ENCODE peak calls at places on chromosomes 12 and 14, in nine cellular contexts. H is A172, M is hepatocyte, K is EH, G is DND-41, X is GDM1, B is EL, Z is KG1, F is thyroid gland. D is an unnamed sample.

GRCh38 chr14:89298056-89298834 is 118.8 kb downstream of the FOXN3 start:
- DNase-seq in G (no peak), Z (no peak), X (no peak), F (no peak), H (no peak), M (peak; percentile 23), B (no peak), K (no peak), D (no peak)

GRCh38 chr12:1056390-1056789 is 65.4 kb downstream of the ERC1 start:
- DNase-seq in Z (no peak), F (no peak), H (no peak), M (no peak), X (no peak), K (no peak), B (no peak), G (no peak), D (no peak)

GRCh38 chr14:49796025-49796424 is 28.1 kb downstream of the KLHDC2 start:
- DNase-seq in M (no peak), B (peak; percentile 6), G (no peak), H (no peak), F (no peak), X (no peak), K (no peak), Z (no peak), D (no peak)

GRCh38 chr12:5656836-5657235 is 224.9 kb downstream of the NTF3 start:
- DNase-seq in B (peak; percentile 51), H (no peak), F (no peak), X (no peak), K (peak; percentile 48), Z (no peak), G (no peak), M (no peak), D (no peak)

GRCh38 chr12:34600592-34601462 is 578.5 kb downstream of the ALG10 start:
- DNase-seq in X (no peak), F (no peak), Z (no peak), M (no peak), K (no peak), H (no peak), B (no peak), G (no peak), D (no peak)

GRCh38 chr14:104856157-104856868 is 8.8 kb upstream of the CEP170B start:
- DNase-seq in X (no peak), G (no peak), H (no peak), Z (no peak), F (no peak), B (no peak), M (no peak), K (no peak), D (no peak)

GRCh38 chr12:43338848-43339526 is 213.0 kb downstream of the ADAMTS20 start:
- DNase-seq in H (peak; percentile 83), B (peak; percentile 80), K (peak; percentile 86), X (no peak), G (no peak), Z (peak; percentile 46), F (no peak), M (peak; percentile 62), D (no peak)

GRCh38 chr14:24077086-24077485 is 5.7 kb downstream of the CPNE6 start:
- DNase-seq in B (no peak), F (no peak), X (no peak), Z (no peak), G (no peak), M (no peak), K (no peak), H (no peak), D (no peak)

GRCh38 chr14:102295301-102295700 is 9.7 kb downstream of the MOK start:
- DNase-seq in X (no peak), G (no peak), B (peak; percentile 32), H (no peak), M (no peak), K (peak; percentile 46), Z (no peak), F (no peak), D (no peak)

GRCh38 chr12:117189725-117190209 is 503 bp downstream of the FBXO21 start:
- DNase-seq in F (peak; percentile 36), K (peak; percentile 48), B (peak; percentile 45), Z (no peak), G (peak; percentile 47), M (peak; percentile 52), X (no peak), H (peak; percentile 14), D (peak; percentile 62)

GRCh38 chr12:3223601-3224529 is 146.7 kb downstream of the TSPAN9 start:
- DNase-seq in B (no peak), K (no peak), H (no peak), X (no peak), M (no peak), Z (no peak), F (no peak), G (no peak), D (no peak)

GRCh38 chr14:70278281-70278680 is 81.2 kb downstream of the COX16 start:
- DNase-seq in K (no peak), F (no peak), G (no peak), Z (no peak), M (no peak), X (no peak), H (no peak), B (no peak), D (no peak)

GRCh38 chr12:116610971-116611541 is 51.9 kb downstream of the MAP1LC3B2 start:
- DNase-seq in X (no peak), G (no peak), Z (no peak), M (no peak), B (no peak), F (no peak), H (peak; percentile 16), K (no peak), D (no peak)

GRCh38 chr12:2286461-2287131 is 233.8 kb downstream of the CACNA1C start:
- DNase-seq in F (no peak), X (no peak), K (peak; percentile 97), M (no peak), B (peak; percentile 88), H (no peak), G (no peak), Z (no peak), D (no peak)

GRCh38 chr12:4044736-4045432 is 171.7 kb upstream of the PARP11 start:
- DNase-seq in B (no peak), K (no peak), Z (no peak), H (no peak), X (no peak), G (no peak), M (no peak), F (no peak), D (no peak)

GRCh38 chr12:25723921-25724491 is 170.9 kb upstream of the LMNTD1 start:
- DNase-seq in X (no peak), G (no peak), B (no peak), H (no peak), Z (no peak), M (no peak), K (peak; percentile 24), F (no peak), D (no peak)

GRCh38 chr12:96177013-96177412 is 17.2 kb upstream of the ELK3 start:
- DNase-seq in K (peak; percentile 49), H (peak; percentile 46), B (peak; percentile 63), X (peak; percentile 85), F (no peak), G (no peak), Z (no peak), M (no peak), D (no peak)

GRCh38 chr12:114685320-114685781 is 1.4 kb upstream of the TBX3 start:
- DNase-seq in Z (no peak), M (no peak), K (peak; percentile 51), F (peak; percentile 49), X (no peak), H (no peak), G (no peak), B (peak; percentile 53), D (no peak)

GRCh38 chr12:117486840-117487659 is 125.6 kb upstream of the NOS1 start:
- DNase-seq in B (peak; percentile 50), K (peak; percentile 50), F (peak; percentile 55), Z (no peak), G (no peak), H (peak; percentile 93), X (no peak), M (peak; percentile 50), D (no peak)

GRCh38 chr14:71382315-71382714 is 475.1 kb downstream of the PCNX1 start:
- DNase-seq in H (no peak), B (no peak), K (no peak), G (no peak), X (no peak), M (no peak), Z (no peak), F (no peak), D (no peak)

GRCh38 chr12:57888407-57889157 is 42.1 kb upstream of the CTDSP2 start:
- DNase-seq in Z (no peak), F (no peak), M (peak; percentile 66), G (peak; percentile 17), H (peak; percentile 81), B (peak; percentile 64), K (peak; percentile 83), X (no peak), D (peak; percentile 43)

GRCh38 chr12:29103539-29103974 is 45.5 kb upstream of the FAR2 start:
- DNase-seq in X (peak; percentile 52), B (no peak), G (peak; percentile 81), K (no peak), H (no peak), M (no peak), Z (peak; percentile 11), F (no peak), D (peak; percentile 6)

GRCh38 chr12:81295286-81295685 is 217.4 kb downstream of the ACSS3 start:
- DNase-seq in F (no peak), M (no peak), K (no peak), X (no peak), H (no peak), G (no peak), Z (no peak), B (no peak), D (no peak)

GRCh38 chr12:89084751-89085150 is 267.6 kb downstream of the DUSP6 start:
- DNase-seq in K (peak; percentile 24), B (no peak), H (no peak), X (no peak), Z (no peak), F (no peak), G (no peak), M (no peak), D (no peak)

GRCh38 chr12:46177020-46177419 is 91.8 kb downstream of the SLC38A1 start:
- DNase-seq in B (no peak), H (no peak), M (no peak), Z (peak; percentile 29), K (no peak), G (no peak), F (no peak), X (no peak), D (no peak)